ENCODE peak calls at places on chromosome 18, in eight cellular contexts. Q, U, A, X, D, M, R and S are unnamed samples.

GRCh38 chr18:37452015-37452414 is 113.6 kb downstream of the CELF4 start:
- DNase-seq in R (no peak), X (no peak), Q (no peak), D (no peak), M (no peak), U (no peak), A (no peak), S (no peak)

GRCh38 chr18:5868218-5868904 is 27.0 kb downstream of the TMEM200C start:
- DNase-seq in Q (peak; percentile 91), X (no peak), A (peak; percentile 62), D (peak; percentile 70), R (peak; percentile 66), U (peak; percentile 35), M (no peak), S (peak; percentile 58)

GRCh38 chr18:77030201-77030600 is 102.4 kb downstream of the MBP start:
- DNase-seq in R (no peak), U (no peak), M (no peak), Q (no peak), D (no peak), X (no peak), A (no peak), S (no peak)

GRCh38 chr18:78722391-78722790 is 257.2 kb upstream of the SALL3 start:
- DNase-seq in R (no peak), A (no peak), Q (no peak), M (no peak), X (no peak), U (no peak), D (no peak), S (no peak)

GRCh38 chr18:13139885-13140450 is 78.6 kb upstream of the LDLRAD4 start:
- DNase-seq in X (no peak), Q (no peak), U (no peak), D (no peak), R (no peak), M (no peak), A (no peak), S (no peak)

GRCh38 chr18:37520508-37520907 is 45.1 kb downstream of the CELF4 start:
- DNase-seq in A (no peak), M (no peak), R (no peak), X (no peak), D (no peak), U (no peak), Q (no peak), S (no peak)

GRCh38 chr18:5073026-5073944 is 123.8 kb downstream of the AKAIN1 start:
- DNase-seq in Q (peak; percentile 14), D (peak; percentile 6), U (no peak), M (no peak), A (no peak), R (no peak), X (no peak), S (no peak)

GRCh38 chr18:26540041-26540628 is 8.2 kb downstream of the KCTD1 start:
- DNase-seq in R (no peak), U (no peak), X (no peak), M (no peak), D (no peak), A (no peak), Q (peak; percentile 38), S (no peak)

GRCh38 chr18:11669271-11669947 is 19.7 kb upstream of the GNAL start:
- DNase-seq in M (no peak), U (no peak), A (no peak), X (no peak), R (no peak), Q (no peak), D (no peak), S (no peak)

GRCh38 chr18:57432765-57433400 is 2.3 kb upstream of the ONECUT2 start:
- DNase-seq in D (no peak), R (no peak), U (no peak), M (no peak), X (no peak), A (no peak), Q (no peak), S (no peak)

GRCh38 chr18:74375999-74376398 is 60.4 kb downstream of the C18orf63 start:
- DNase-seq in A (no peak), X (no peak), U (no peak), D (no peak), M (no peak), Q (no peak), R (no peak), S (no peak)

GRCh38 chr18:62037012-62037742 is 144.4 kb upstream of the RNF152 start:
- DNase-seq in D (no peak), M (no peak), X (peak; percentile 37), R (no peak), A (no peak), Q (peak; percentile 53), U (peak; percentile 30), S (no peak)

GRCh38 chr18:657311-657997 is at the start of gene TYMS:
- DNase-seq in A (peak; percentile 53), M (no peak), Q (peak; percentile 61), D (peak; percentile 18), X (peak; percentile 74), R (peak; percentile 32), U (no peak), S (peak; percentile 75)
- TF ChIP-seq CTCF in A (no peak), M (no peak), Q (no peak), D (no peak), X (no peak), R (no peak), U (no peak), S (no peak)

GRCh38 chr18:2672872-2673271 is 17.3 kb downstream of the SMCHD1 start:
- DNase-seq in U (no peak), D (no peak), A (no peak), Q (no peak), X (no peak), R (no peak), M (no peak), S (no peak)
- H3K27ac ChIP-seq in U (no peak overlapping the region), D (no peak overlapping the region), A (no peak overlapping the region), Q (no peak overlapping the region), X (no peak overlapping the region), R (no peak overlapping the region), M (no peak overlapping the region), S (no peak overlapping the region)

DNA sequence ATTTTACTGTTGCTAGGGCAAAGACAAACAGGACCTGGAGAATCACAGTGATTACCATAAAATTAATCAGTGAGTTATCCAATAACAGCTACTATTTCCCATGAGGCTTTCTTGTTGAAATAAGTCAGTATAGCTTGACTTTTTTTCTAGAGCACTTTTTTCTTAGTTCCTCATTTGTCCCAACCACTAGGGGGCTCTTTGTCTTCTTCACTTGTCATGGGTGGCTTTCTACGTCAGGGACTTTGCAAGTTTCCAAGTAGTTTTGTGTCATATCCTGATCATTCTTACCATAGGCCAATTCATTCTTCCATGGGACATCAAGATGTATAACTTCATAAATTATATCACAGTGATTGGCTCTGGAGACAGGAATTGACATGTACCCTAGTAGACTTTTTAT is 1019.6 kb upstream of the PIK3C3 start:
- DNase-seq in D (no peak), Q (peak; percentile 42), M (no peak), R (no peak), U (no peak), A (no peak), X (no peak), S (no peak)
- TF ChIP-seq CTCF in D (no peak), Q (peak; percentile 52), M (no peak), R (no peak), U (no peak), A (no peak), X (peak; percentile 18), S (no peak)

DNA sequence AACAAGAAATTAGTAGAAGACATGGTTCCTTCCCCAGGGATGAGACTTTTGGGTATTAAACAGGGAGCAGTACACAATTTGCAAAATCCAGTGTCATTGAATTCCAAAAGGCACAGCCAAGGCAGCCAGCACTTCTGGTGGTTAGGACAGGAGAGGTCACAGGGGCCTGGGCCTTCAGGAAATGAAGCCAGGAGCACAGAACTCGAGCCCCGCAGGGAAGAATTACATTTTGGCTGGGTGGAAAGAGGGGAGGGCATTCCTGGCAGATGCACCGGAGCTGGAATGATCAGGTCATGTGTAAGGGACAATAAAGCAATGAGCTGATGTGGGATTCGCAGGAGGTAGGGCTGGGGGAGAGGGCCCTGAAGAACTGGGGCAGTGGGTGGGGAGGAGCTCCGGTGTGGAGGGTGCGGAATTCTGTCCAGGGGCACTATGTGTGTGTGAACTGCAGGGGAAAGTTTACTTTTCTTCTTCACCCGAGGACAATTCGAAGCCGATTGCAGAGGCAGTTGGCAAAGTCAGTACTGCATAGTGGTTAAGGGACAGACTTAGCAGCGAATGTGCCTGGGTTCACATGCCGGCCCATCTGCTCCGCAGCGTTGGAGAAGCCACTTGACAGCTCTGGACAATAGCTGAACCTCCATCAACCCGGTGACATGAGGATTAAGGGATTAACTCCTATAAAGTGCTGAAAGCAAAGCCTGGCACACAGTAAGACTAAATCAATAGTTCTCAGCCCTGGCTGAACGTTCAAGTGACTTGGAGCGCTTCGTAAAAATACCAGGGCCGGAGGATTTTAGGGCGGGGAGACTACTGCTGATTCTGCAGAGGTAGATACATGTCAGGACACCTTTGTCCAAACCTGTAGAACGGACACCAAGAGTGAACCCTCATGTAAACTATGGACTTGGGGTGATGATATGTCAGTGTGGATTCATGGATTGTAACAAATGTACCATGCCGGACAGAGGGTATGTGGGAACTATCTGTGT is 36.4 kb downstream of the ALPK2 start:
- DNase-seq in U (no peak), X (no peak), M (no peak), A (no peak), R (no peak), Q (no peak), D (no peak), S (no peak)
- H3K27ac ChIP-seq in U (no peak overlapping the region), X (peak overlapping the region; percentile 16), M (no peak overlapping the region), A (no peak overlapping the region), R (no peak overlapping the region), Q (peak overlapping the region; percentile 92), D (peak overlapping the region; percentile 79), S (no peak overlapping the region)